ENCODE peak calls at places on chromosomes 12 and 14, in ten cellular contexts. L, I, X, N, O, Q, J, M, H and R are unnamed samples.

GRCh38 chr14:102279282-102279681 is 25.7 kb downstream of the MOK start:
- DNase-seq in L (no peak), I (no peak), X (no peak), N (no peak), O (no peak), Q (no peak), J (no peak), M (no peak), H (no peak), R (no peak)

GRCh38 chr12:11827096-11827841 is 177.8 kb downstream of the ETV6 start:
- DNase-seq in L (no peak), I (no peak), X (no peak), N (no peak), O (no peak), Q (peak; percentile 31), J (no peak), M (no peak), H (peak; percentile 91), R (no peak)

GRCh38 chr12:58728397-58728796 is 191.9 kb downstream of the LRIG3 start:
- DNase-seq in L (no peak), I (no peak), X (no peak), N (no peak), O (no peak), Q (no peak), J (no peak), M (no peak), H (no peak), R (no peak)

GRCh38 chr12:114655934-114656697 is 27.9 kb downstream of the TBX3 start:
- DNase-seq in L (no peak), I (no peak), X (no peak), N (peak; percentile 87), O (no peak), Q (no peak), J (no peak), M (no peak), H (peak; percentile 75), R (no peak)

GRCh38 chr14:38108681-38109080 is 99.0 kb upstream of the SSTR1 start:
- DNase-seq in L (no peak), I (no peak), X (no peak), N (no peak), O (no peak), Q (no peak), J (no peak), M (no peak), H (no peak), R (no peak)

GRCh38 chr14:32711103-32711680 is 227.5 kb upstream of the NPAS3 start:
- DNase-seq in L (no peak), I (peak; percentile 60), X (no peak), N (no peak), O (no peak), Q (peak; percentile 30), J (no peak), M (no peak), H (peak; percentile 63), R (no peak)

GRCh38 chr14:55339770-55340169 is 68.5 kb downstream of the FBXO34 start:
- DNase-seq in L (no peak), I (no peak), X (no peak), N (no peak), O (no peak), Q (no peak), J (no peak), M (no peak), H (no peak), R (no peak)

GRCh38 chr12:5691943-5692342 is 253.1 kb downstream of the ANO2 start:
- DNase-seq in L (no peak), I (no peak), X (no peak), N (no peak), O (no peak), Q (no peak), J (no peak), M (no peak), H (no peak), R (no peak)

GRCh38 chr12:88017964-88018363 is 11.2 kb downstream of the C12orf50 start:
- DNase-seq in L (no peak), I (no peak), X (no peak), N (no peak), O (no peak), Q (no peak), J (no peak), M (no peak), H (no peak), R (no peak)

GRCh38 chr14:75101491-75101890 is 25.4 kb downstream of the NEK9 start:
- DNase-seq in L (no peak), I (no peak), X (no peak), N (no peak), O (no peak), Q (no peak), J (no peak), M (no peak), H (no peak), R (no peak)

GRCh38 chr12:92041742-92042141 is 103.9 kb downstream of the BTG1 start:
- DNase-seq in L (no peak), I (peak; percentile 69), X (no peak), N (no peak), O (no peak), Q (no peak), J (no peak), M (no peak), H (peak; percentile 55), R (peak; percentile 48)

GRCh38 chr12:46110928-46111699 is 120.7 kb upstream of the SCAF11 start:
- DNase-seq in L (no peak), I (peak; percentile 61), X (no peak), N (no peak), O (no peak), Q (no peak), J (no peak), M (no peak), H (no peak), R (no peak)

GRCh38 chr14:92964124-92965109 is 41.5 kb downstream of the CHGA start:
- DNase-seq in L (no peak), I (no peak), X (peak; percentile 40), N (no peak), O (no peak), Q (no peak), J (no peak), M (no peak), H (no peak), R (no peak)

GRCh38 chr12:13135336-13136178 is 32.1 kb upstream of the GSG1 start:
- DNase-seq in L (peak; percentile 93), I (no peak), X (peak; percentile 81), N (peak; percentile 40), O (peak; percentile 38), Q (peak; percentile 68), J (peak; percentile 84), M (peak; percentile 80), H (peak; percentile 86), R (no peak)

GRCh38 chr14:21044106-21044618 is 2.0 kb downstream of the RNASE7 start:
- DNase-seq in L (no peak), I (no peak), X (no peak), N (no peak), O (no peak), Q (no peak), J (no peak), M (no peak), H (no peak), R (peak; percentile 42)

GRCh38 chr12:18323159-18323558 is 61.8 kb downstream of the PIK3C2G start:
- DNase-seq in L (no peak), I (no peak), X (no peak), N (no peak), O (no peak), Q (no peak), J (no peak), M (no peak), H (no peak), R (no peak)

GRCh38 chr12:121803861-121804416 is at the start of gene SETD1B:
- DNase-seq in L (peak; percentile 71), I (peak; percentile 79), X (no peak), N (peak; percentile 64), O (no peak), Q (peak; percentile 67), J (peak; percentile 66), M (no peak), H (peak; percentile 88), R (peak; percentile 54)

GRCh38 chr12:49910331-49911212 is 6.9 kb upstream of the FAIM2 start:
- DNase-seq in L (no peak), I (no peak), X (peak; percentile 65), N (no peak), O (no peak), Q (no peak), J (no peak), M (no peak), H (peak; percentile 90), R (no peak)

GRCh38 chr14:94355191-94355794 is 32.2 kb upstream of the SERPINA6 start:
- DNase-seq in L (peak; percentile 65), I (no peak), X (peak; percentile 80), N (peak; percentile 31), O (no peak), Q (peak; percentile 26), J (no peak), M (peak; percentile 73), H (peak; percentile 84), R (no peak)

GRCh38 chr14:76430017-76430416 is 54.1 kb downstream of the ESRRB start:
- DNase-seq in L (no peak), I (no peak), X (no peak), N (no peak), O (no peak), Q (no peak), J (no peak), M (no peak), H (no peak), R (no peak)

GRCh38 chr14:89384023-89384422 is 33.0 kb downstream of the FOXN3 start:
- DNase-seq in L (no peak), I (peak; percentile 98), X (no peak), N (no peak), O (no peak), Q (no peak), J (no peak), M (no peak), H (peak; percentile 25), R (no peak)

GRCh38 chr14:98886982-98887381 is 385.0 kb downstream of the BCL11B start:
- DNase-seq in L (no peak), I (no peak), X (peak; percentile 68), N (no peak), O (no peak), Q (no peak), J (peak; percentile 75), M (no peak), H (no peak), R (no peak)
- H3K27ac ChIP-seq in L (no peak overlapping the region), I (no peak overlapping the region), X (no peak overlapping the region), N (no peak overlapping the region), O (no peak overlapping the region), Q (no peak overlapping the region), J (no peak overlapping the region), M (no peak overlapping the region), H (no peak overlapping the region), R (no peak overlapping the region)

GRCh38 chr12:126719886-126720666 is 1546.9 kb upstream of the TMEM132C start:
- DNase-seq in L (no peak), I (no peak), X (no peak), N (no peak), O (no peak), Q (no peak), J (no peak), M (no peak), H (peak; percentile 36), R (no peak)
- H3K9me3 ChIP-seq in L (peaks cover 3% of the 10 kb centered on the region), I (no peaks in the 10 kb centered on the region), X (no peaks in the 10 kb centered on the region), N (no peaks in the 10 kb centered on the region), O (no peaks in the 10 kb centered on the region), Q (no peaks in the 10 kb centered on the region), J (no peaks in the 10 kb centered on the region), M (no peaks in the 10 kb centered on the region), H (peaks cover 21% of the 10 kb centered on the region), R (no peaks in the 10 kb centered on the region)

GRCh38 chr14:52063107-52063506 is 5.8 kb downstream of the NID2 start:
- DNase-seq in L (no peak), I (no peak), X (no peak), N (peak; percentile 47), O (no peak), Q (no peak), J (no peak), M (no peak), H (peak; percentile 56), R (no peak)
- H3K4me3 ChIP-seq in L (no peak overlapping the region), I (no peak overlapping the region), X (no peak overlapping the region), N (no peak overlapping the region), O (no peak overlapping the region), Q (no peak overlapping the region), J (no peak overlapping the region), M (no peak overlapping the region), H (no peak overlapping the region), R (no peak overlapping the region)

GRCh38 chr14:22852599-22852939 is 16.2 kb downstream of the MMP14 start:
- DNase-seq in L (no peak), I (no peak), X (no peak), N (no peak), O (no peak), Q (no peak), J (peak; percentile 28), M (no peak), H (no peak), R (no peak)
- H3K27ac ChIP-seq in L (no peak overlapping the region), I (no peak overlapping the region), X (no peak overlapping the region), N (no peak overlapping the region), O (no peak overlapping the region), Q (peak overlapping the region; percentile 85), J (peak overlapping the region; percentile 97), M (peak overlapping the region; percentile 92), H (no peak overlapping the region), R (no peak overlapping the region)